ENCODE peak calls at places on chromosome 11, in seven cellular contexts. W is H7; N is NCI-H1105 treated with DMSO at 0.1 percent for 48 hours; P is HFF-Myc; O is HuH-7; E is Ammon's horn; X is activated naive CD8-positive, alpha-beta T cell treated with anti-CD3 and anti-CD28 coated beads, Interleukin-2, amount 50 U/mL, for 24 hours. F is an unnamed sample.

GRCh38 chr11:133957926-133958325 is 1.2 kb upstream of the IGSF9B start:
- DNase-seq in W (no peak), N (no peak), P (no peak), O (no peak), E (no peak), X (no peak), F (no peak)

GRCh38 chr11:80118071-80118470 is 677.2 kb upstream of the TENM4 start:
- DNase-seq in W (no peak), N (peak; percentile 99), P (no peak), O (no peak), E (peak; percentile 23), X (no peak), F (no peak)

GRCh38 chr11:64298966-64299846 is 952 bp upstream of the CATSPERZ start:
- DNase-seq in W (peak; percentile 82), N (no peak), P (no peak), O (no peak), E (peak; percentile 81), X (no peak), F (no peak)

GRCh38 chr11:111441443-111441842 is 62.4 kb upstream of the POU2AF1 start:
- DNase-seq in W (no peak), N (no peak), P (no peak), O (no peak), E (no peak), X (no peak), F (no peak)

GRCh38 chr11:45100338-45100737 is 46.1 kb upstream of the PRDM11 start:
- DNase-seq in W (peak; percentile 90), N (no peak), P (no peak), O (no peak), E (peak; percentile 55), X (no peak), F (no peak)

GRCh38 chr11:83403990-83404389 is 117.8 kb upstream of the CCDC90B start:
- DNase-seq in W (no peak), N (no peak), P (no peak), O (no peak), E (no peak), X (no peak), F (peak; percentile 75)

GRCh38 chr11:113505541-113506375 is 30.6 kb upstream of the DRD2 start:
- DNase-seq in W (no peak), N (no peak), P (peak; percentile 14), O (peak; percentile 9), E (peak; percentile 91), X (no peak), F (no peak)

GRCh38 chr11:80831374-80831773 is 1390.5 kb upstream of the TENM4 start:
- DNase-seq in W (no peak), N (no peak), P (no peak), O (no peak), E (no peak), X (no peak), F (no peak)

GRCh38 chr11:72112541-72113136 is at the start of gene ANAPC15:
- DNase-seq in W (peak; percentile 90), N (peak; percentile 100), P (peak; percentile 99), O (peak; percentile 71), E (peak; percentile 98), X (peak; percentile 99), F (peak; percentile 96)

GRCh38 chr11:66467756-66468155 is 1.1 kb downstream of the PELI3 start:
- DNase-seq in W (peak; percentile 64), N (peak; percentile 31), P (no peak), O (peak; percentile 100), E (no peak), X (peak; percentile 50), F (no peak)

GRCh38 chr11:75495749-75496641 is 29.7 kb downstream of the GDPD5 start:
- DNase-seq in W (peak; percentile 87), N (no peak), P (no peak), O (peak; percentile 69), E (no peak), X (no peak), F (no peak)

GRCh38 chr11:111983187-111983986 is 41.8 kb upstream of the DLAT start:
- DNase-seq in W (peak; percentile 88), N (no peak), P (no peak), O (peak; percentile 91), E (peak; percentile 89), X (no peak), F (no peak)

GRCh38 chr11:61777234-61778090 is 14.9 kb downstream of the TMEM258 start:
- DNase-seq in W (peak; percentile 98), N (peak; percentile 23), P (no peak), O (no peak), E (no peak), X (peak; percentile 62), F (no peak)

GRCh38 chr11:83502041-83502440 is 215.9 kb upstream of the CCDC90B start:
- DNase-seq in W (no peak), N (no peak), P (no peak), O (no peak), E (no peak), X (no peak), F (no peak)

GRCh38 chr11:18994860-18995259 is 55.6 kb upstream of the MRGPRX1 start:
- DNase-seq in W (no peak), N (no peak), P (no peak), O (no peak), E (no peak), X (no peak), F (no peak)

GRCh38 chr11:520428-521178 is 13.6 kb upstream of the RNH1 start:
- DNase-seq in W (peak; percentile 71), N (no peak), P (no peak), O (no peak), E (no peak), X (no peak), F (no peak)

GRCh38 chr11:116505466-116506247 is 267.1 kb downstream of the BUD13 start:
- DNase-seq in W (no peak), N (peak; percentile 60), P (no peak), O (no peak), E (no peak), X (no peak), F (no peak)

GRCh38 chr11:119975561-119976152 is 162.3 kb downstream of the TRIM29 start:
- DNase-seq in W (peak; percentile 84), N (no peak), P (no peak), O (no peak), E (peak; percentile 95), X (no peak), F (no peak)

GRCh38 chr11:20156280-20156875 is 3.9 kb downstream of the DBX1 start:
- DNase-seq in W (peak; percentile 93), N (peak; percentile 77), P (no peak), O (no peak), E (no peak), X (no peak), F (no peak)

GRCh38 chr11:27977527-27977926 is 130.4 kb downstream of the KIF18A start:
- DNase-seq in W (no peak), N (no peak), P (no peak), O (no peak), E (no peak), X (no peak), F (no peak)

GRCh38 chr11:32229566-32230240 is 138.8 kb downstream of the RCN1 start:
- DNase-seq in W (no peak), N (no peak), P (no peak), O (no peak), E (no peak), X (no peak), F (no peak)

GRCh38 chr11:69014084-69014935 is 1.3 kb upstream of the MRGPRF start:
- DNase-seq in W (peak; percentile 67), N (no peak), P (no peak), O (peak; percentile 86), E (no peak), X (no peak), F (no peak)

GRCh38 chr11:79335681-79336080 is 105.1 kb downstream of the TENM4 start:
- DNase-seq in W (no peak), N (no peak), P (no peak), O (no peak), E (no peak), X (no peak), F (no peak)

GRCh38 chr11:131652231-131652630 is 281.8 kb downstream of the NTM start:
- DNase-seq in W (no peak), N (no peak), P (no peak), O (no peak), E (no peak), X (no peak), F (no peak)

GRCh38 chr11:115220881-115221280 is 283.3 kb downstream of the CADM1 start:
- DNase-seq in W (no peak), N (no peak), P (no peak), O (no peak), E (no peak), X (no peak), F (no peak)

GRCh38 chr11:131674051-131674755 is 303.8 kb downstream of the NTM start:
- DNase-seq in W (peak; percentile 85), N (peak; percentile 66), P (peak; percentile 43), O (peak; percentile 71), E (peak; percentile 93), X (peak; percentile 61), F (no peak)

GRCh38 chr11:50267851-50268250 is 235.2 kb downstream of the OR4C45 start:
- DNase-seq in W (peak; percentile 16), N (no peak), P (no peak), O (no peak), E (no peak), X (no peak), F (no peak)

GRCh38 chr11:8871283-8871775 is 39.7 kb upstream of the AKIP1 start:
- DNase-seq in W (peak; percentile 75), N (peak; percentile 26), P (peak; percentile 92), O (peak; percentile 77), E (peak; percentile 68), X (no peak), F (peak; percentile 52)